ENCODE peak calls at places on chromosomes 12 and 14, in seven cellular contexts. P is A673, Q is WERI-Rb-1, R is psoas muscle, Y is fibroblast of lung, N is body of pancreas, U is heart right ventricle. X is an unnamed sample.

GRCh38 chr14:49982082-49982481 is 89.2 kb downstream of the ARF6 start:
- DNase-seq in P (no peak), Q (no peak), R (no peak), Y (peak; percentile 59), N (no peak), U (no peak), X (no peak)

GRCh38 chr14:33315721-33316120 is 377.0 kb downstream of the NPAS3 start:
- DNase-seq in P (peak; percentile 15), Q (no peak), R (no peak), Y (no peak), N (no peak), U (no peak), X (no peak)

GRCh38 chr12:22974865-22975264 is 349.9 kb downstream of the ETNK1 start:
- DNase-seq in P (peak; percentile 35), Q (no peak), R (no peak), Y (peak; percentile 95), N (no peak), U (no peak), X (peak; percentile 38)

GRCh38 chr14:30267141-30267540 is 291.8 kb upstream of the G2E3 start:
- DNase-seq in P (no peak), Q (no peak), R (no peak), Y (peak; percentile 62), N (no peak), U (no peak), X (no peak)

GRCh38 chr12:10612110-10612509 is 1.3 kb downstream of the MAGOHB start:
- DNase-seq in P (no peak), Q (no peak), R (no peak), Y (no peak), N (no peak), U (no peak), X (no peak)

GRCh38 chr12:54378791-54379400 is 5.6 kb downstream of the ZNF385A start:
- DNase-seq in P (peak; percentile 68), Q (peak; percentile 57), R (peak; percentile 84), Y (no peak), N (peak; percentile 67), U (peak; percentile 83), X (peak; percentile 58)

GRCh38 chr14:77306406-77307098 is 14.1 kb downstream of the POMT2 start:
- DNase-seq in P (no peak), Q (no peak), R (no peak), Y (peak; percentile 63), N (no peak), U (no peak), X (no peak)

GRCh38 chr12:51281202-51281924 is 11.1 kb upstream of the SMAGP start:
- DNase-seq in P (no peak), Q (no peak), R (no peak), Y (peak; percentile 63), N (no peak), U (no peak), X (no peak)

GRCh38 chr14:89625208-89625987 is 208.4 kb upstream of the FOXN3 start:
- DNase-seq in P (no peak), Q (no peak), R (peak; percentile 71), Y (peak; percentile 60), N (peak; percentile 40), U (peak; percentile 46), X (no peak)

GRCh38 chr14:92982941-92983340 is 60.0 kb downstream of the CHGA start:
- DNase-seq in P (no peak), Q (no peak), R (no peak), Y (peak; percentile 52), N (no peak), U (no peak), X (no peak)

GRCh38 chr12:87796961-87797516 is 232.2 kb downstream of the C12orf50 start:
- DNase-seq in P (no peak), Q (no peak), R (no peak), Y (no peak), N (no peak), U (no peak), X (no peak)

GRCh38 chr12:3313655-3314305 is 177.2 kb upstream of the PRMT8 start:
- DNase-seq in P (peak; percentile 44), Q (peak; percentile 70), R (no peak), Y (no peak), N (no peak), U (no peak), X (peak; percentile 60)

GRCh38 chr12:85424581-85425348 is 144.7 kb downstream of the ALX1 start:
- DNase-seq in P (peak; percentile 88), Q (no peak), R (no peak), Y (peak; percentile 2), N (peak; percentile 46), U (no peak), X (peak; percentile 10)

GRCh38 chr14:36091096-36091495 is 85.4 kb downstream of the PTCSC3 start:
- DNase-seq in P (peak; percentile 35), Q (no peak), R (no peak), Y (peak; percentile 96), N (peak; percentile 76), U (no peak), X (peak; percentile 80)

GRCh38 chr14:71623939-71624338 is 308.3 kb upstream of the RGS6 start:
- DNase-seq in P (no peak), Q (no peak), R (peak; percentile 45), Y (no peak), N (no peak), U (no peak), X (no peak)

GRCh38 chr12:54374555-54375257 is 9.8 kb downstream of the ZNF385A start:
- DNase-seq in P (no peak), Q (no peak), R (peak; percentile 61), Y (no peak), N (no peak), U (peak; percentile 72), X (no peak)

GRCh38 chr12:86669010-86669409 is 412.8 kb upstream of the MGAT4C start:
- DNase-seq in P (no peak), Q (no peak), R (no peak), Y (no peak), N (no peak), U (no peak), X (no peak)

GRCh38 chr12:2812290-2813213 is at the start of gene ITFG2:
- DNase-seq in P (peak; percentile 99), Q (peak; percentile 98), R (peak; percentile 99), Y (peak; percentile 98), N (peak; percentile 98), U (peak; percentile 98), X (peak; percentile 98)

GRCh38 chr14:44081146-44081545 is 425.9 kb downstream of the FSCB start:
- DNase-seq in P (no peak), Q (no peak), R (no peak), Y (no peak), N (no peak), U (no peak), X (no peak)

GRCh38 chr12:64825143-64826011 is 930 bp downstream of the TBC1D30 start:
- DNase-seq in P (no peak), Q (peak; percentile 22), R (no peak), Y (no peak), N (no peak), U (no peak), X (no peak)

GRCh38 chr14:92430686-92431085 is 82.9 kb upstream of the RIN3 start:
- DNase-seq in P (no peak), Q (peak; percentile 94), R (no peak), Y (no peak), N (no peak), U (no peak), X (no peak)

GRCh38 chr12:92363295-92364146 is 217.9 kb upstream of the BTG1 start:
- DNase-seq in P (peak; percentile 78), Q (no peak), R (no peak), Y (peak; percentile 50), N (no peak), U (peak; percentile 36), X (no peak)

GRCh38 chr12:89524201-89525001 is at the start of gene GALNT4:
- DNase-seq in P (peak; percentile 94), Q (peak; percentile 82), R (peak; percentile 91), Y (peak; percentile 84), N (peak; percentile 87), U (peak; percentile 83), X (peak; percentile 86)

GRCh38 chr14:92510972-92511371 is 2.6 kb upstream of the RIN3 start:
- DNase-seq in P (no peak), Q (peak; percentile 42), R (no peak), Y (no peak), N (no peak), U (no peak), X (no peak)

GRCh38 chr12:74646831-74647230 is 109.2 kb downstream of the ATXN7L3B start:
- DNase-seq in P (peak; percentile 80), Q (no peak), R (no peak), Y (no peak), N (no peak), U (no peak), X (no peak)

DNA sequence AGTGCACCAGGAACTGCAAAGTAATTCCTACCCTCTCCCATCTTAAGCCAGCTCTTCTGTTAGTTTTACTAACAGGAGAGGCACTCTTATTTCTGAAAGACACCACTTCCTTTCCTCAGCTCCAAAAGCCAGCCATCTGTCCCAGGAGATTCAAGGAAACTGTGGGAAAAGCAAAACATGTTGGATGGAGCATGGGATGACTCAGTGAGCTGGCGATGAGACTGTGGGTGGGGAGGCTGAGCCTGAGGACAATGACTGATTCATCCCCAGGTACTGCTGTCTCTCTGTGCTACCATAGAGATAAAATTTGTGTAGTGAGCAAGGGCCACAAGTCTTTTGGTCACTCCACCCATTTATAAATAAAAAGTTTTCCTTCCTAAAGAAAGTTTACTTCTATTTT is 141.4 kb downstream of the MYRFL start:
- DNase-seq in P (peak; percentile 28), Q (no peak), R (peak; percentile 75), Y (peak; percentile 70), N (no peak), U (peak; percentile 29), X (peak; percentile 64)
- H3K4me3 ChIP-seq in P (no peak overlapping the region), Q (no peak overlapping the region), R (no peak overlapping the region), Y (no peak overlapping the region), N (no peak overlapping the region), U (no peak overlapping the region), X (no peak overlapping the region)

DNA sequence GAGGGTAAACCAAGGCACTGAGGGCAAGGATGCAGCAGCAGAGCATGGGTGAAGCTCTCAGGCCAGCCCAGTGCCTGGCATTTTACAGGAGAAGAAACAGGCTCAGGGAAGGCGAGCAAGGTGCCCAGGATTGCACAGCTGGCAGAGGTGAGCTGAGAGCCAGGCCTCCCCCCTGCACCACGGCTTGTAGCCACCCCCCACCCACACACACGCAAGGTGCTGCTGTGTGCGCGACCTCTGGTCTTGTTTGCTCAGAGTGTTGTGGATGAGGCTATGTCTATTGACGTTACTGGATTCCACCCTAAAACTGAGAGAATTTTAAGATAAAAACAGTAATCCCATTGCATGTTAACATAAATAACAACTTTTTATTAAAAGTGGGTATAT is 5.3 kb downstream of the LRCOL1 start:
- DNase-seq in P (no peak), Q (no peak), R (peak; percentile 21), Y (no peak), N (no peak), U (no peak), X (no peak)
- H3K27me3 ChIP-seq in P (peaks cover 20% of the 10 kb centered on the region), Q (no peaks in the 10 kb centered on the region), R (no peaks in the 10 kb centered on the region), Y (peaks cover 44% of the 10 kb centered on the region), N (no peaks in the 10 kb centered on the region), U (peaks cover 57% of the 10 kb centered on the region), X (peaks cover 12% of the 10 kb centered on the region)

DNA sequence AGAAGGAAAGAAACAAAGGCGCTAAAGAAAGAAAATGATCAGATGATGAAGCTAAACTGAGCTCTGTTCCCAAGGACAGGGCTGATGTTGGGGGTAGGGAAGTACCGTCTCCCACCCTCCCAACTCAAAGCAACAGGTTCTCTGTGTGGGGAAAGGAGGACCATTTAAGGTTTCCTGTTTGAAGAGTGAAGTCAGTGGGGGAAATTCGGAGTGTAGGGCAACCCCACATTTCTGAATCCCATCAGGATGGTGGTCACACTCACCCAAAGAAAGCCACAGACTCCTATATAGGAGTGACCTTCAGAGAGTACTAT is 131.1 kb downstream of the KSR2 start:
- DNase-seq in P (no peak), Q (no peak), R (no peak), Y (no peak), N (no peak), U (no peak), X (no peak)
- H3K36me3 ChIP-seq in P (no peaks in the 10 kb centered on the region), Q (no peaks in the 10 kb centered on the region), R (no peaks in the 10 kb centered on the region), Y (no peaks in the 10 kb centered on the region), N (no peaks in the 10 kb centered on the region), U (no peaks in the 10 kb centered on the region), X (no peaks in the 10 kb centered on the region)

GRCh38 chr12:49244161-49244560 is 20.7 kb upstream of the TUBA1C start:
- DNase-seq in P (no peak), Q (no peak), R (no peak), Y (peak; percentile 89), N (no peak), U (no peak), X (no peak)
- H3K4me3 ChIP-seq in P (no peak overlapping the region), Q (no peak overlapping the region), R (no peak overlapping the region), Y (no peak overlapping the region), N (no peak overlapping the region), U (no peak overlapping the region), X (no peak overlapping the region)

X was measured in MG63.